ENCODE peak calls at places on chromosomes 11 and 22, in five cellular contexts. One of them, this sample, is unnamed.

GRCh38 chr11:2578006-2578933 is 121.5 kb downstream of the KCNQ1OT1 start:
- DNase-seq in SK-N-SH: peak; percentile 17
- DNase-seq in mesendoderm: no peak
- DNase-seq in EL: no peak
- DNase-seq in thoracic aorta: no peak
- DNase-seq in this sample: no peak

GRCh38 chr11:131064373-131064991 is 148.2 kb upstream of the SNX19 start:
- DNase-seq in SK-N-SH: peak; percentile 80
- DNase-seq in mesendoderm: peak; percentile 90
- DNase-seq in EL: peak; percentile 69
- DNase-seq in thoracic aorta: no peak
- DNase-seq in this sample: peak; percentile 78

GRCh38 chr11:9313648-9314290 is 624 bp downstream of the TMEM41B start:
- DNase-seq in SK-N-SH: no peak
- DNase-seq in mesendoderm: peak; percentile 35
- DNase-seq in EL: peak; percentile 37
- DNase-seq in thoracic aorta: no peak
- DNase-seq in this sample: peak; percentile 24

GRCh38 chr11:104573431-104573830 is 324.8 kb downstream of the CASP12 start:
- DNase-seq in SK-N-SH: no peak
- DNase-seq in mesendoderm: no peak
- DNase-seq in EL: peak; percentile 6
- DNase-seq in thoracic aorta: no peak
- DNase-seq in this sample: peak; percentile 62

GRCh38 chr11:134592391-134592990 is 180.4 kb upstream of the B3GAT1 start:
- DNase-seq in SK-N-SH: peak; percentile 51
- DNase-seq in mesendoderm: peak; percentile 72
- DNase-seq in EL: no peak
- DNase-seq in thoracic aorta: no peak
- DNase-seq in this sample: peak; percentile 21

GRCh38 chr11:27545035-27545434 is 38.5 kb upstream of the LIN7C start:
- DNase-seq in SK-N-SH: no peak
- DNase-seq in mesendoderm: no peak
- DNase-seq in EL: no peak
- DNase-seq in thoracic aorta: no peak
- DNase-seq in this sample: no peak

GRCh38 chr11:135075740-135076139 is 663.7 kb upstream of the B3GAT1 start:
- DNase-seq in SK-N-SH: no peak
- DNase-seq in mesendoderm: peak; percentile 84
- DNase-seq in EL: peak; percentile 1
- DNase-seq in thoracic aorta: peak; percentile 28
- DNase-seq in this sample: peak; percentile 72

GRCh38 chr11:74672956-74673895 is 58.0 kb downstream of the CHRDL2 start:
- DNase-seq in SK-N-SH: peak; percentile 77
- DNase-seq in mesendoderm: no peak
- DNase-seq in EL: peak; percentile 99
- DNase-seq in thoracic aorta: peak; percentile 64
- DNase-seq in this sample: peak; percentile 98

GRCh38 chr11:120894207-120894989 is 129.5 kb upstream of the TBCEL start:
- DNase-seq in SK-N-SH: peak; percentile 30
- DNase-seq in mesendoderm: no peak
- DNase-seq in EL: no peak
- DNase-seq in thoracic aorta: no peak
- DNase-seq in this sample: no peak

GRCh38 chr11:2593393-2593950 is 106.3 kb downstream of the KCNQ1OT1 start:
- DNase-seq in SK-N-SH: no peak
- DNase-seq in mesendoderm: no peak
- DNase-seq in EL: no peak
- DNase-seq in thoracic aorta: no peak
- DNase-seq in this sample: no peak

GRCh38 chr11:64810891-64811272 is 531 bp upstream of the MEN1 start:
- DNase-seq in SK-N-SH: no peak
- DNase-seq in mesendoderm: no peak
- DNase-seq in EL: no peak
- DNase-seq in thoracic aorta: no peak
- DNase-seq in this sample: no peak

GRCh38 chr22:38441620-38442287 is 13.2 kb downstream of the KCNJ4 start:
- DNase-seq in SK-N-SH: no peak
- DNase-seq in mesendoderm: no peak
- DNase-seq in EL: no peak
- DNase-seq in thoracic aorta: no peak
- DNase-seq in this sample: no peak

GRCh38 chr22:39526736-39527171 is 5.8 kb downstream of the RPS19BP1 start:
- DNase-seq in SK-N-SH: no peak
- DNase-seq in mesendoderm: peak; percentile 44
- DNase-seq in EL: no peak
- DNase-seq in thoracic aorta: no peak
- DNase-seq in this sample: no peak

GRCh38 chr11:131638889-131639288 is 268.5 kb downstream of the NTM start:
- DNase-seq in SK-N-SH: no peak
- DNase-seq in mesendoderm: no peak
- DNase-seq in EL: no peak
- DNase-seq in thoracic aorta: no peak
- DNase-seq in this sample: no peak

GRCh38 chr22:46528121-46528610 is 9.3 kb downstream of the CELSR1 start:
- DNase-seq in SK-N-SH: no peak
- DNase-seq in mesendoderm: peak; percentile 77
- DNase-seq in EL: peak; percentile 48
- DNase-seq in thoracic aorta: no peak
- DNase-seq in this sample: peak; percentile 91

GRCh38 chr11:124311677-124312076 is 2.1 kb downstream of the OR8D1 start:
- DNase-seq in SK-N-SH: no peak
- DNase-seq in mesendoderm: no peak
- DNase-seq in EL: no peak
- DNase-seq in thoracic aorta: no peak
- DNase-seq in this sample: no peak

GRCh38 chr22:35352214-35353111 is 28.4 kb upstream of the HMOX1 start:
- DNase-seq in SK-N-SH: no peak
- DNase-seq in mesendoderm: peak; percentile 68
- DNase-seq in EL: no peak
- DNase-seq in thoracic aorta: peak; percentile 62
- DNase-seq in this sample: no peak

GRCh38 chr11:19973136-19973635 is 187.1 kb downstream of the DBX1 start:
- DNase-seq in SK-N-SH: no peak
- DNase-seq in mesendoderm: no peak
- DNase-seq in EL: no peak
- DNase-seq in thoracic aorta: no peak
- DNase-seq in this sample: no peak

GRCh38 chr11:86784247-86784681 is 16.1 kb upstream of the PRSS23 start:
- DNase-seq in SK-N-SH: no peak
- DNase-seq in mesendoderm: no peak
- DNase-seq in EL: peak; percentile 62
- DNase-seq in thoracic aorta: no peak
- DNase-seq in this sample: peak; percentile 28

GRCh38 chr11:60899021-60899936 is 7.1 kb downstream of the PRPF19 start:
- DNase-seq in SK-N-SH: peak; percentile 69
- DNase-seq in mesendoderm: peak; percentile 83
- DNase-seq in EL: peak; percentile 61
- DNase-seq in thoracic aorta: no peak
- DNase-seq in this sample: peak; percentile 83

GRCh38 chr22:46201059-46201757 is 48.9 kb downstream of the CDPF1 start:
- DNase-seq in SK-N-SH: no peak
- DNase-seq in mesendoderm: peak; percentile 92
- DNase-seq in EL: no peak
- DNase-seq in thoracic aorta: no peak
- DNase-seq in this sample: no peak

GRCh38 chr11:119206512-119207299 is 567 bp downstream of the CBL start:
- DNase-seq in SK-N-SH: peak; percentile 81
- DNase-seq in mesendoderm: peak; percentile 61
- DNase-seq in EL: peak; percentile 41
- DNase-seq in thoracic aorta: peak; percentile 10
- DNase-seq in this sample: peak; percentile 21

GRCh38 chr11:12802418-12803085 is 128.3 kb downstream of the TEAD1 start:
- DNase-seq in SK-N-SH: no peak
- DNase-seq in mesendoderm: peak; percentile 78
- DNase-seq in EL: peak; percentile 80
- DNase-seq in thoracic aorta: no peak
- DNase-seq in this sample: peak; percentile 84

GRCh38 chr22:48499456-48500425 is 1327.9 kb downstream of the BRD1 start:
- DNase-seq in SK-N-SH: no peak
- DNase-seq in mesendoderm: no peak
- DNase-seq in EL: no peak
- DNase-seq in thoracic aorta: no peak
- DNase-seq in this sample: no peak

This sample was measured in choroid plexus epithelial cell.